ENCODE peak calls at places on chromosomes 3 and 15, in six cellular contexts. J is nephron progenitor cell, K is astrocyte of the spinal cord, F is lower lobe of right lung, R is RWPE2, B is GM23338. Y is an unnamed sample.

GRCh38 chr3:175940881-175941280 is 1081.7 kb downstream of the NAALADL2 start:
- DNase-seq in J (no peak), B (peak), K (no peak), F (no peak), R (no peak), Y (no peak)

GRCh38 chr3:183537295-183537730 is 18.2 kb downstream of the KLHL6 start:
- DNase-seq in K (peak), R (no peak), J (no peak), F (peak), B (no peak), Y (no peak)

GRCh38 chr15:35023794-35024193 is 35.7 kb upstream of the ZNF770 start:
- DNase-seq in R (no peak), K (no peak), J (no peak), B (peak), F (peak), Y (no peak)

GRCh38 chr3:5115506-5116162 is 6.5 kb upstream of the ARL8B start:
- DNase-seq in F (no peak), K (no peak), J (no peak), B (no peak), R (no peak), Y (no peak)

GRCh38 chr3:179321585-179322322 is 1.1 kb upstream of the ZNF639 start:
- DNase-seq in J (no peak), B (peak), R (no peak), F (no peak), K (peak), Y (peak)

GRCh38 chr15:76501726-76502125 is 165.2 kb downstream of the ISL2 start:
- DNase-seq in K (peak), R (no peak), F (no peak), B (no peak), J (no peak), Y (no peak)

GRCh38 chr3:107938128-107938527 is 152.7 kb downstream of the CD47 start:
- DNase-seq in B (peak), K (peak), F (no peak), R (no peak), J (no peak), Y (peak)

GRCh38 chr3:179071161-179071568 is 444 bp downstream of the ZMAT3 start:
- DNase-seq in J (no peak), F (no peak), B (peak), R (peak), K (peak), Y (no peak)

GRCh38 chr15:83845230-83845629 is 191.3 kb downstream of the ADAMTSL3 start:
- DNase-seq in F (no peak), K (peak), J (no peak), B (no peak), R (no peak), Y (peak)

GRCh38 chr3:66520716-66521115 is 19.9 kb upstream of the LRIG1 start:
- DNase-seq in R (no peak), K (peak), B (no peak), F (no peak), J (no peak), Y (no peak)

GRCh38 chr15:64851503-64851840 is 9.8 kb downstream of the PLEKHO2 start:
- DNase-seq in K (peak), J (no peak), B (peak), F (no peak), R (no peak), Y (peak)

GRCh38 chr3:44292947-44293346 is 45.6 kb upstream of the TCAIM start:
- DNase-seq in R (no peak), F (no peak), B (no peak), J (no peak), K (no peak), Y (no peak)

GRCh38 chr3:131036200-131036816 is 9.6 kb downstream of the NEK11 start:
- DNase-seq in J (no peak), F (no peak), K (peak), R (no peak), B (no peak), Y (peak)

GRCh38 chr15:55108448-55108847 is 88.3 kb downstream of the RSL24D1 start:
- DNase-seq in J (no peak), K (no peak), F (no peak), R (no peak), B (no peak), Y (no peak)

GRCh38 chr3:72217570-72217969 is 432.6 kb upstream of the PROK2 start:
- DNase-seq in F (no peak), K (no peak), B (no peak), R (no peak), J (no peak), Y (no peak)

GRCh38 chr3:72223116-72223515 is 438.2 kb upstream of the PROK2 start:
- DNase-seq in R (no peak), B (no peak), J (no peak), K (peak), F (no peak), Y (no peak)

GRCh38 chr3:72224804-72225509 is 440.0 kb upstream of the PROK2 start:
- DNase-seq in R (no peak), J (no peak), F (no peak), B (no peak), K (peak), Y (no peak)

GRCh38 chr3:72223628-72224027 is 438.7 kb upstream of the PROK2 start:
- DNase-seq in F (no peak), B (no peak), J (no peak), R (no peak), K (no peak), Y (no peak)

GRCh38 chr3:72219752-72220151 is 434.8 kb upstream of the PROK2 start:
- DNase-seq in B (no peak), R (no peak), J (no peak), K (no peak), F (no peak), Y (no peak)
- TF ChIP-seq CTCF in B (no peak), R (no peak), J (no peak), K (no peak), F (no peak), Y (no peak)

DNA sequence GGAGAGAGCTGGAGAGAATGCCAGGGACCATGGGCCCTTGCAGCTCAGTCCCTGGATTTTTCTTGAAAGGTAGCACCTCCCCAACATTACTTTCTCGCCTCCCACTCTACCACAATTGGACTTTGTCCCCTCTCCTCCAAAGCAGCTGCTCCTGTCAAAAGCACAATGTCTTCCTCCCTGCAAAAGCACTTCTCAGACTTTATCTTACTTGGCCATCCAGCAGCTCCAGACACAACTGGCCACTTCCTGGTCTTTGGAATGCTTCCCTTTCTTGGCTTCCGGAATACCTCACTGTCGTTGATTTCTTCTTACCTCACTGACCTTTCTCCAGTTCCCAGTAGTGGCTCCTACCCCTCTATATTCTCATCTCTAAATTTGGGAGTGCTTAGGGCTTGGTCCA is 134.6 kb upstream of the PROK2 start:
- DNase-seq in K (no peak), F (no peak), B (no peak), J (no peak), R (no peak), Y (no peak)
- TF ChIP-seq CTCF in K (no peak), F (no peak), B (no peak), J (no peak), R (no peak), Y (no peak)

DNA sequence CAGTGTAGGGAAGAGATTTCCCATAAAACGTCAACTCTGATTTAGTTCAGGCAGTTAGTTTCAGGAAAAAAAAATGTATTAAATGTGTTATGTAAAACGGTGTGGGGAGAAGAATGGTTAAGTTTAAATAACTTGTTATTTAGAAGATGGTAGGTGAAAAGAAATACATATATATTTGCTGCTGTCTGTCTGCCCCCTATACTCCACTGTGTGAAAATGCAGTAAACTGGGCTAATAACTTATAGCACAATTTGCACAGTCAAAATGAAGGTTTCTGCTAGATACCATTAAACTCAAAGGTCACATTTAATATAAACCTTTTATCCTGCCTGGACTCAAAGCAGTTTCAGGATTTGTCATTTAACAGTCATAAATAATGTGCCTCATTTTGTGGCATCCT is 515.0 kb downstream of the FGF12 start:
- DNase-seq in K (no peak), F (no peak), J (no peak), R (no peak), B (no peak), Y (no peak)
- TF ChIP-seq CTCF in K (peak), F (no peak), J (peak), R (peak), B (peak), Y (peak)

GRCh38 chr3:24367681-24368264 is 126.9 kb downstream of the THRB start:
- DNase-seq in J (no peak), F (no peak), K (no peak), B (no peak), R (no peak), Y (no peak)

GRCh38 chr3:24364359-24364758 is 130.3 kb downstream of the THRB start:
- DNase-seq in F (no peak), R (no peak), J (no peak), K (no peak), B (no peak), Y (no peak)

GRCh38 chr3:24367216-24367615 is 127.4 kb downstream of the THRB start:
- DNase-seq in F (no peak), J (no peak), B (no peak), R (no peak), K (no peak), Y (no peak)

GRCh38 chr3:24363242-24363641 is 131.4 kb downstream of the THRB start:
- DNase-seq in B (no peak), F (no peak), K (no peak), J (no peak), R (no peak), Y (no peak)

DNA sequence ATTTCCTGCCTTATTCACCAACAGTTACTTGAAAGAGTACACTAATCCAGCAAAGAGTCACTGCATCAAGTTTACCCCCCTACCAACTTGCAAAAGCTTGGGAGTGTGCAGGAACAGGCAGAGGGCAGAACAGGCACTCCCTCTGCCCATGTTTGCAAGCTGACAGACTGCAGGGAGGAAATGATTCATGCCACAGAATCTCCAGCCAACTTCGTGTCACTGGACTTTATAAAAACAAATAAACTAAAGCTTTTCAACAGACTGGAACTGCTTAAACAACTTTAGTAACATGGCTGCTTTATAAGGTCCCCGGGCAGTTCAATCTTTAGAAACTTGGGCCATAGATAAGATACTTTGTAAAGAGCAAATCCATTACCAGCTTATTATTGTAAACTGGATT is 129.5 kb downstream of the THRB start:
- DNase-seq in F (no peak), R (peak), B (no peak), J (no peak), K (peak), Y (peak)
- TF ChIP-seq CTCF in F (no peak), R (peak), B (no peak), J (no peak), K (no peak), Y (no peak)

DNA sequence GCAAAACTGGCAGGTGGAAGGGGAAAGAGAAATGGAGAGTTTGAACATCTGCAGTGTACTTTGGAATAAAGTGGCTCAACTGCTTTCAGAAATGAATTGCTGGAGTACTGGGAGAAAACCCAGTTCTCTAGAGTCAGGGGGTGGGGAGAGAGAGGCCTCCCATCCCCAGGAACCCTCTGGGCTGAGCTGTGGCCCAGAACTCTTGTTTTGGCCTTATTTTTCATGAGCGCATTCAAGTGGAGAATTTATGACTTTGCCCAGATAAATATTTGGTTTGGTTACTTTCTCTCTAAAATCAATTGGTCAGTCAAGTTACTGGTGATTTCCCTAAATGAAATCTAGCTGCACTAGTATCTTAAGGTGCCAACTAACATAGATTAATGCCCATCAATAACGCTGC is 28.7 kb upstream of the HACD2 start:
- DNase-seq in R (no peak), F (no peak), K (no peak), J (no peak), B (no peak), Y (no peak)
- TF ChIP-seq CTCF in R (no peak), F (no peak), K (no peak), J (no peak), B (no peak), Y (no peak)

GRCh38 chr3:159586587-159587202 is 401.9 kb upstream of the IL12A start:
- DNase-seq in R (no peak), J (peak), B (peak), K (peak), F (no peak), Y (peak)
- TF ChIP-seq CTCF in R (peak), J (peak), B (peak), K (peak), F (peak), Y (peak)

Y was measured in astrocyte of the cerebellum.